ENCODE peak calls at places on chromosomes 16 and 17, in six cellular contexts. One of them, this sample, is unnamed.

GRCh38 chr17:76138234-76138895 is 2.7 kb downstream of the FOXJ1 start:
- DNase-seq in D721Med: no peak
- DNase-seq in dorsolateral prefrontal cortex: peak; percentile 73
- DNase-seq in fibroblast of lung: no peak
- DNase-seq in AG04449: no peak
- DNase-seq in adrenal gland: no peak
- DNase-seq in this sample: no peak

GRCh38 chr17:77897741-77898301 is 60.7 kb upstream of the TNRC6C start:
- DNase-seq in D721Med: no peak
- DNase-seq in dorsolateral prefrontal cortex: no peak
- DNase-seq in fibroblast of lung: no peak
- DNase-seq in AG04449: no peak
- DNase-seq in adrenal gland: no peak
- DNase-seq in this sample: no peak

GRCh38 chr16:29927523-29927905 is 1.5 kb upstream of the KCTD13 start:
- DNase-seq in D721Med: no peak
- DNase-seq in dorsolateral prefrontal cortex: no peak
- DNase-seq in fibroblast of lung: peak; percentile 16
- DNase-seq in AG04449: no peak
- DNase-seq in adrenal gland: no peak
- DNase-seq in this sample: peak; percentile 15

GRCh38 chr17:68584904-68585303 is 16.3 kb downstream of the FAM20A start:
- DNase-seq in D721Med: no peak
- DNase-seq in dorsolateral prefrontal cortex: no peak
- DNase-seq in fibroblast of lung: no peak
- DNase-seq in AG04449: no peak
- DNase-seq in adrenal gland: no peak
- DNase-seq in this sample: no peak

GRCh38 chr17:65794572-65794971 is 233.1 kb upstream of the AXIN2 start:
- DNase-seq in D721Med: no peak
- DNase-seq in dorsolateral prefrontal cortex: no peak
- DNase-seq in fibroblast of lung: no peak
- DNase-seq in AG04449: no peak
- DNase-seq in adrenal gland: no peak
- DNase-seq in this sample: no peak

GRCh38 chr16:73405851-73406250 is 357.9 kb upstream of the ZFHX3 start:
- DNase-seq in D721Med: no peak
- DNase-seq in dorsolateral prefrontal cortex: no peak
- DNase-seq in fibroblast of lung: no peak
- DNase-seq in AG04449: peak; percentile 9
- DNase-seq in adrenal gland: no peak
- DNase-seq in this sample: no peak

GRCh38 chr16:3578610-3579551 is 1.7 kb upstream of the NLRC3 start:
- DNase-seq in D721Med: no peak
- DNase-seq in dorsolateral prefrontal cortex: no peak
- DNase-seq in fibroblast of lung: peak; percentile 20
- DNase-seq in AG04449: no peak
- DNase-seq in adrenal gland: no peak
- DNase-seq in this sample: no peak

GRCh38 chr17:78615631-78616030 is 38.4 kb upstream of the DNAH17 start:
- DNase-seq in D721Med: no peak
- DNase-seq in dorsolateral prefrontal cortex: no peak
- DNase-seq in fibroblast of lung: no peak
- DNase-seq in AG04449: no peak
- DNase-seq in adrenal gland: no peak
- DNase-seq in this sample: no peak

GRCh38 chr17:40515491-40516041 is 14.1 kb upstream of the TNS4 start:
- DNase-seq in D721Med: no peak
- DNase-seq in dorsolateral prefrontal cortex: no peak
- DNase-seq in fibroblast of lung: no peak
- DNase-seq in AG04449: no peak
- DNase-seq in adrenal gland: no peak
- DNase-seq in this sample: no peak

GRCh38 chr17:3385869-3386816 is at the start of gene OR3A2:
- DNase-seq in D721Med: no peak
- DNase-seq in dorsolateral prefrontal cortex: no peak
- DNase-seq in fibroblast of lung: no peak
- DNase-seq in AG04449: no peak
- DNase-seq in adrenal gland: no peak
- DNase-seq in this sample: no peak

GRCh38 chr16:2468725-2469398 is 2.2 kb upstream of the NTN3 start:
- DNase-seq in D721Med: peak; percentile 96
- DNase-seq in dorsolateral prefrontal cortex: peak; percentile 46
- DNase-seq in fibroblast of lung: no peak
- DNase-seq in AG04449: no peak
- DNase-seq in adrenal gland: peak; percentile 61
- DNase-seq in this sample: no peak

GRCh38 chr17:29008591-29008990 is 2.8 kb upstream of the SEZ6 start:
- DNase-seq in D721Med: no peak
- DNase-seq in dorsolateral prefrontal cortex: no peak
- DNase-seq in fibroblast of lung: no peak
- DNase-seq in AG04449: no peak
- DNase-seq in adrenal gland: no peak
- DNase-seq in this sample: no peak

GRCh38 chr16:83738926-83739503 is 68.8 kb upstream of the HSBP1 start:
- DNase-seq in D721Med: no peak
- DNase-seq in dorsolateral prefrontal cortex: no peak
- DNase-seq in fibroblast of lung: peak; percentile 82
- DNase-seq in AG04449: no peak
- DNase-seq in adrenal gland: no peak
- DNase-seq in this sample: no peak

GRCh38 chr17:9937164-9937835 is 32.2 kb upstream of the RCVRN start:
- DNase-seq in D721Med: no peak
- DNase-seq in dorsolateral prefrontal cortex: peak; percentile 81
- DNase-seq in fibroblast of lung: peak; percentile 45
- DNase-seq in AG04449: no peak
- DNase-seq in adrenal gland: no peak
- DNase-seq in this sample: peak; percentile 38

GRCh38 chr16:73033271-73033998 is 14.5 kb downstream of the ZFHX3 start:
- DNase-seq in D721Med: no peak
- DNase-seq in dorsolateral prefrontal cortex: no peak
- DNase-seq in fibroblast of lung: no peak
- DNase-seq in AG04449: no peak
- DNase-seq in adrenal gland: no peak
- DNase-seq in this sample: no peak

GRCh38 chr16:2250652-2251280 is 621 bp downstream of the ECI1 start:
- DNase-seq in D721Med: no peak
- DNase-seq in dorsolateral prefrontal cortex: no peak
- DNase-seq in fibroblast of lung: peak; percentile 22
- DNase-seq in AG04449: no peak
- DNase-seq in adrenal gland: peak; percentile 70
- DNase-seq in this sample: no peak

GRCh38 chr17:18225562-18226283 is at the start of gene LLGL1:
- DNase-seq in D721Med: no peak
- DNase-seq in dorsolateral prefrontal cortex: no peak
- DNase-seq in fibroblast of lung: peak; percentile 10
- DNase-seq in AG04449: no peak
- DNase-seq in adrenal gland: no peak
- DNase-seq in this sample: no peak

GRCh38 chr16:90078594-90078895 is 1.4 kb upstream of the PRDM7 start:
- DNase-seq in D721Med: no peak
- DNase-seq in dorsolateral prefrontal cortex: no peak
- DNase-seq in fibroblast of lung: no peak
- DNase-seq in AG04449: no peak
- DNase-seq in adrenal gland: no peak
- DNase-seq in this sample: no peak

DNA sequence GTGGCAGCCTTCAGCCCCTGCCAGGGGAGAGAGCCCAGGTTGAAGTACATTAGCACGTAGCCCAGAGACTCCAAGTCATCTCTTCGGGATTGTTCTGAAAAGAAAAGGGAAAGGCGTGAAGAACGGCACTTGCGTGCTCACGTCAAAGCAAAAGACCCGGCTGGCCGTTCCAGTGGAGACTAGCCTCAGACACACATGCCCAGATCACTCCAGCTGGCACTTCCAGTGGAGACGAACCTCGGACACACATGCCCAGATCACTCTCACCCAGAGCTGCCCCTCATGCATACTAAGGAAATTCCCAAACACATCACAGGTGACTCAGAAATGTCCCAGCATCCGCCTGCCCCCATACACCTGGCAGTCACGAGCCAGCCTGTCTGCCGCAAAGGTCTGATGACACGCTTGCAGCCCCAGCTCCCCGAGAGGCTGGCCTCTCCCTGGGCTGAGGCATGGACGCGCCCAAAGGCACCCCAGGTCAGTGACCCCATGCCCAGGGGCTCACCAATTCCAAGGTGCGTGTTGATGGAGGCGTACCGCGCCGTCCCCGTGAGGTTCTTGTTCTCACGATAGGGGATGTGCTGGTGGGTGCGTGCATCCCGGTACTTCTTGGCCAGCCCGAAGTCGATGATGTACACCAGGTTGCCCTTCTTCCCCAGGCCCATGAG is 20.9 kb downstream of the CSNK1D start:
- DNase-seq in D721Med: no peak
- DNase-seq in dorsolateral prefrontal cortex: no peak
- DNase-seq in fibroblast of lung: no peak
- DNase-seq in AG04449: no peak
- DNase-seq in adrenal gland: no peak
- DNase-seq in this sample: no peak
- TF ChIP-seq CTCF in D721Med: no peak
- TF ChIP-seq CTCF in dorsolateral prefrontal cortex: no peak
- TF ChIP-seq CTCF in fibroblast of lung: no peak
- TF ChIP-seq CTCF in AG04449: no peak
- TF ChIP-seq CTCF in adrenal gland: no peak
- TF ChIP-seq CTCF in this sample: no peak

DNA sequence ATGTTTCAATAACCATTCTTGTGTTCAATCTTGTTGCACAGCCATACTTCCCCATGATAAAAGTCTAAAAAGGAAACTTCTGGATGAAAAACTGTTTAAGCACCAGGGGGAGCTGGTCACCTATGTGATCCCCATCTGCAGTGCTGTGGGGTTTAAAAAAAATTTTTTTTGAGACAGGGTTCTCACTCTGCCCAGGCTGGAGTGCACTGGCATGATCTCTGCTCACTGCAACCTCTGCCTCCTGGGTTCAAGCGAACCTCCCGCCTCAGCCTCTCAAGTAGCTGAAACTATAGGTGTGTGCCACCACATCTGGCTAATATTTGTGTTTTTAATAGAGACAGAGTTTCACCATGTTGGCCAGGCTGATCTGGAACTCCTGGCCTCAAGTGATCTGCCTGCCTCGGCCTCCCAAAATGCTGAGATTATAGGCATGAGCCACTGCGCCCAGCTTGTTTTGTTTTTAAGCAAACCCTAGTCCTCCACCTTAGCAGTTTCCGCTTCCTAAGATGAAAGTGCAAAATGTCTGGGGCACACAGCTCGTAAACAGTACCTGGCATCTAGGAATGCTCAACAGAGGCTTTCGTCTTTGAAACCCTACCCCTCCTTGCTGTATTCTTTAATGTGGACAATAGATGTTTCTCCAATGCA is 25.4 kb downstream of the DNAJA2 start:
- DNase-seq in D721Med: no peak
- DNase-seq in dorsolateral prefrontal cortex: no peak
- DNase-seq in fibroblast of lung: peak; percentile 26
- DNase-seq in AG04449: no peak
- DNase-seq in adrenal gland: peak; percentile 55
- DNase-seq in this sample: no peak
- TF ChIP-seq CTCF in D721Med: peak; percentile 67
- TF ChIP-seq CTCF in dorsolateral prefrontal cortex: peak; percentile 44
- TF ChIP-seq CTCF in fibroblast of lung: peak; percentile 56
- TF ChIP-seq CTCF in AG04449: peak; percentile 47
- TF ChIP-seq CTCF in adrenal gland: peak; percentile 42
- TF ChIP-seq CTCF in this sample: peak; percentile 61

DNA sequence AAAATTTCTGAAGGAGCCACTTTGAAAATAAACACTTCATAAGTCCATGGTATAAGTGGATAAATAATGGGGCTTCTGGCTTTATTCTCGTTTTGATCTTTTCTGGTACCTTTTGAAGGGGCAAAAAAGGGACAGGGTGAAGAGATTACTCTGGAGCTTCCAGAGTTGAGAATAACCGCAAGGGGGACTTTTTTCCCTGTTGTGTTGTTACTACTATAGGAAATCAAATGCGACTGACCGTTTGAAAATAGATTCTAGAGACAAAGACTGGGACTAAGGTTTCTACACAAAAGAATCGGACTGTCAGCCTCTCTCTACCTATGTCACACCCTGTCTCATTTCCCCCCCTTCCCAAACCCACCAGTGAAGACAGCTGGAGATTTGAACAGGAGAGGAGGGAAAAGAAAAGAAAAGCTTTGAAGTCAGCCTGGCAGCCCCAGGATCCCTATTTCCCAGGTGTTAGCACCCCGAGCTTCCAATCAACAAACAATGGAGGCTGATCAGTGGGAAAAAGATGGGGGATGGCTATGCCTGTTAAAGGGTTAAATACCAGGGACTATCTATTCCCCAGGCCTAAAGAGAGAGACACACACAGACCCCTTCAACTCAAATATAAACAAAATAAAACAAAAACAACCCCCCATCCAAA is 8.3 kb downstream of the HOXB4 start:
- DNase-seq in D721Med: no peak
- DNase-seq in dorsolateral prefrontal cortex: no peak
- DNase-seq in fibroblast of lung: peak; percentile 39
- DNase-seq in AG04449: no peak
- DNase-seq in adrenal gland: no peak
- DNase-seq in this sample: no peak
- TF ChIP-seq CTCF in D721Med: no peak
- TF ChIP-seq CTCF in dorsolateral prefrontal cortex: no peak
- TF ChIP-seq CTCF in fibroblast of lung: peak; percentile 21
- TF ChIP-seq CTCF in AG04449: no peak
- TF ChIP-seq CTCF in adrenal gland: no peak
- TF ChIP-seq CTCF in this sample: no peak

GRCh38 chr16:14472357-14472756 is 157.7 kb downstream of the PARN start:
- DNase-seq in D721Med: no peak
- DNase-seq in dorsolateral prefrontal cortex: no peak
- DNase-seq in fibroblast of lung: no peak
- DNase-seq in AG04449: no peak
- DNase-seq in adrenal gland: no peak
- DNase-seq in this sample: no peak
- TF ChIP-seq CTCF in D721Med: no peak
- TF ChIP-seq CTCF in dorsolateral prefrontal cortex: no peak
- TF ChIP-seq CTCF in fibroblast of lung: no peak
- TF ChIP-seq CTCF in AG04449: no peak
- TF ChIP-seq CTCF in adrenal gland: no peak
- TF ChIP-seq CTCF in this sample: no peak

GRCh38 chr17:19672009-19672837 is 23.7 kb downstream of the ALDH3A2 start:
- DNase-seq in D721Med: no peak
- DNase-seq in dorsolateral prefrontal cortex: no peak
- DNase-seq in fibroblast of lung: peak; percentile 8
- DNase-seq in AG04449: no peak
- DNase-seq in adrenal gland: peak; percentile 89
- DNase-seq in this sample: no peak
- TF ChIP-seq CTCF in D721Med: peak; percentile 16
- TF ChIP-seq CTCF in dorsolateral prefrontal cortex: no peak
- TF ChIP-seq CTCF in fibroblast of lung: no peak
- TF ChIP-seq CTCF in AG04449: peak; percentile 12
- TF ChIP-seq CTCF in adrenal gland: peak; percentile 10
- TF ChIP-seq CTCF in this sample: peak; percentile 35